ENCODE peak calls at places on chromosomes 11 and 22, in eight cellular contexts. Q, D, P, G, O, F, Y and T are unnamed samples.
A peak's percentile ranks its signal among the peaks of the same experiment; 100 is the strongest.

GRCh38 chr22:27808730-27809129 is 7.2 kb upstream of the MN1 start:
- DNase-seq in Q (no peak), D (no peak), P (no peak), G (no peak), O (no peak), F (no peak), Y (no peak), T (no peak)

GRCh38 chr11:12110714-12111481 is 508 bp downstream of the MICAL2 start:
- DNase-seq in Q (peak; percentile 56), D (no peak), P (peak; percentile 46), G (no peak), O (peak; percentile 62), F (peak; percentile 43), Y (peak; percentile 63), T (peak; percentile 54)

GRCh38 chr22:48772286-48772907 is 1055.3 kb downstream of the BRD1 start:
- DNase-seq in Q (no peak), D (no peak), P (no peak), G (no peak), O (no peak), F (no peak), Y (no peak), T (no peak)

GRCh38 chr11:115545811-115546210 is 41.6 kb upstream of the CADM1 start:
- DNase-seq in Q (no peak), D (no peak), P (no peak), G (no peak), O (no peak), F (no peak), Y (no peak), T (no peak)

GRCh38 chr11:104106136-104106754 is 57.7 kb downstream of the PDGFD start:
- DNase-seq in Q (peak; percentile 73), D (no peak), P (no peak), G (no peak), O (no peak), F (no peak), Y (no peak), T (no peak)

GRCh38 chr11:117600261-117600783 is 196.7 kb downstream of the DSCAML1 start:
- DNase-seq in Q (no peak), D (peak; percentile 51), P (no peak), G (no peak), O (no peak), F (no peak), Y (no peak), T (no peak)

GRCh38 chr22:36363378-36363931 is 24.3 kb downstream of the MYH9 start:
- DNase-seq in Q (no peak), D (no peak), P (no peak), G (no peak), O (no peak), F (no peak), Y (no peak), T (no peak)

GRCh38 chr11:85803920-85804319 is 7.0 kb downstream of the SYTL2 start:
- DNase-seq in Q (no peak), D (no peak), P (no peak), G (no peak), O (no peak), F (no peak), Y (no peak), T (no peak)

GRCh38 chr11:617248-617911 is 1.6 kb upstream of the IRF7 start:
- DNase-seq in Q (no peak), D (no peak), P (no peak), G (no peak), O (no peak), F (no peak), Y (no peak), T (no peak)

GRCh38 chr11:46534713-46535112 is 59.1 kb downstream of the AMBRA1 start:
- DNase-seq in Q (no peak), D (no peak), P (no peak), G (no peak), O (no peak), F (no peak), Y (no peak), T (no peak)

GRCh38 chr11:46541593-46542371 is 52.0 kb downstream of the AMBRA1 start:
- DNase-seq in Q (no peak), D (no peak), P (no peak), G (no peak), O (no peak), F (peak; percentile 31), Y (peak; percentile 85), T (no peak)

GRCh38 chr11:46535688-46536087 is 58.1 kb downstream of the AMBRA1 start:
- DNase-seq in Q (no peak), D (no peak), P (no peak), G (no peak), O (no peak), F (no peak), Y (no peak), T (no peak)

GRCh38 chr11:46537121-46537520 is 56.7 kb downstream of the AMBRA1 start:
- DNase-seq in Q (peak; percentile 22), D (peak; percentile 74), P (no peak), G (no peak), O (peak; percentile 74), F (no peak), Y (no peak), T (no peak)

GRCh38 chr11:46537851-46538295 is 56.0 kb downstream of the AMBRA1 start:
- DNase-seq in Q (peak; percentile 76), D (peak; percentile 96), P (peak; percentile 82), G (peak; percentile 68), O (peak; percentile 97), F (peak; percentile 40), Y (peak; percentile 71), T (peak; percentile 64)
- H3K4me1 ChIP-seq in Q (no peaks in the 10 kb centered on the region), D (peaks cover 4% of the 10 kb centered on the region), P (peaks cover 10% of the 10 kb centered on the region), G (peaks cover 7% of the 10 kb centered on the region), O (peaks cover 15% of the 10 kb centered on the region), F (peaks cover 61% of the 10 kb centered on the region), Y (peaks cover 37% of the 10 kb centered on the region), T (peaks cover 6% of the 10 kb centered on the region)

DNA sequence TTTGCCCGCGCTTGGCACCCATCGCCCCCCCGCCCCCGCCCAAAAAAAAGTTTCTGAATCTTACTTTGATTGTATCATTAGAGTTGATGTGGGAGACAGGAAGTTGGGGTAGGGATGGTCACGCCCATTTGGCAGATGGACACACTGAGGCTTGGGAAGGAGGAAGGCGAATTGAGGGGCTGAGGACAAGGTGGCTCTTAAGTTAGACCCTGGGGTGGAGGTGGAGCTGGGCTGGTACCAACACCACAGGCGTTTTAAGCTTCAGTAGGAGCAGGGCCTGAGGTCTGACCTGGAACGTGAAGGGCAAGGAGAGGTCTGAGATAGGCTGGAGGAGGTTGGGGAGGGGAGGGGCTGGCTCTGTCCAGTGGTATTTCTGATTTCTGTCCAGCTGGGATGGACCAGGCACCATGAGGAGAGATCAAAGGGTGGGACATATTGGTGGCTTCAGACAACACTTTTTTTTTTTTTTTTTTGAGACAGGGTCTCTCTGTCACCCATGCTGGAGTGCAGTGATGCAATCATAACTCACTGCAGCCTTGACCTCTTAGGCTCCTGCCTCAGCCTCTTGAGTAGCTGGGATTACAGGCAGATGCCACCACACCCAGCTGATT is 777 bp upstream of the CDC42BPG start:
- DNase-seq in Q (no peak), D (no peak), P (no peak), G (no peak), O (no peak), F (no peak), Y (no peak), T (peak; percentile 43)
- H3K4me1 ChIP-seq in Q (peaks cover 2% of the 10 kb centered on the region), D (peaks cover 11% of the 10 kb centered on the region), P (peaks cover 6% of the 10 kb centered on the region), G (peaks cover 80% of the 10 kb centered on the region), O (peaks cover 12% of the 10 kb centered on the region), F (peaks cover 45% of the 10 kb centered on the region), Y (peaks cover 28% of the 10 kb centered on the region), T (peaks cover 49% of the 10 kb centered on the region)

GRCh38 chr22:23153994-23154393 is 8.7 kb downstream of the RAB36 start:
- DNase-seq in Q (no peak), D (no peak), P (no peak), G (no peak), O (peak; percentile 42), F (no peak), Y (no peak), T (no peak)

GRCh38 chr22:23154461-23154860 is 9.2 kb downstream of the RAB36 start:
- DNase-seq in Q (no peak), D (no peak), P (no peak), G (no peak), O (no peak), F (no peak), Y (no peak), T (no peak)

GRCh38 chr22:23156286-23156685 is 11.0 kb downstream of the RAB36 start:
- DNase-seq in Q (no peak), D (peak; percentile 31), P (no peak), G (no peak), O (peak; percentile 56), F (no peak), Y (no peak), T (no peak)

GRCh38 chr22:23155831-23156230 is 10.6 kb downstream of the RAB36 start:
- DNase-seq in Q (no peak), D (no peak), P (no peak), G (no peak), O (no peak), F (no peak), Y (no peak), T (no peak)

GRCh38 chr22:23155143-23155542 is 9.9 kb downstream of the RAB36 start:
- DNase-seq in Q (no peak), D (no peak), P (no peak), G (no peak), O (no peak), F (no peak), Y (no peak), T (no peak)
- H3K4me1 ChIP-seq in Q (no peaks in the 10 kb centered on the region), D (peaks cover 3% of the 10 kb centered on the region), P (no peaks in the 10 kb centered on the region), G (peaks cover 13% of the 10 kb centered on the region), O (peaks cover 6% of the 10 kb centered on the region), F (no peaks in the 10 kb centered on the region), Y (no peaks in the 10 kb centered on the region), T (peaks cover 7% of the 10 kb centered on the region)

GRCh38 chr11:64632237-64632636 is 41.2 kb downstream of the SLC22A12 start:
- DNase-seq in Q (no peak), D (no peak), P (no peak), G (no peak), O (no peak), F (no peak), Y (no peak), T (no peak)
- H3K4me1 ChIP-seq in Q (no peaks in the 10 kb centered on the region), D (no peaks in the 10 kb centered on the region), P (no peaks in the 10 kb centered on the region), G (peaks cover 9% of the 10 kb centered on the region), O (peaks cover 8% of the 10 kb centered on the region), F (no peaks in the 10 kb centered on the region), Y (no peaks in the 10 kb centered on the region), T (peaks cover 7% of the 10 kb centered on the region)

DNA sequence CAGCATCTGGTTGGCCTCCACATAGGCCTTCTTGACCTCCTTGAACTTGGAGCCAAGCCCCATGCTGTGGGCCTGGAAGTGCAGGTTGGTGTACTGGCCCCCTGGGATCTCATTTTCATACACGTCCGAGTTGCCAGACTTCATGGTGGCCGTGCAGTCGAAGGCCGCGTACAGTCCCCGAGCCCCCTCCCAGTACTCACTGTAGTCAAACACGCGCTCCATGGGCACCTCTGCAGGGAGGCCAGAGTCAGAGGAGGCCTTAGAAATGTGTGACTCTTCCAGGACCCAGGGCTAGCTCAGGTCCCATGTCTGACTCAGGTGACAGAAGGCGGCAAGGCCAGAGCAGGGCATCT is 6.7 kb upstream of the LRFN4 start:
- DNase-seq in Q (no peak), D (no peak), P (no peak), G (no peak), O (no peak), F (no peak), Y (peak; percentile 39), T (no peak)
- H3K4me1 ChIP-seq in Q (no peaks in the 10 kb centered on the region), D (no peaks in the 10 kb centered on the region), P (peaks cover under 1% of the 10 kb centered on the region), G (peaks cover 11% of the 10 kb centered on the region), O (peaks cover 5% of the 10 kb centered on the region), F (peaks cover 2% of the 10 kb centered on the region), Y (no peaks in the 10 kb centered on the region), T (no peaks in the 10 kb centered on the region)